ENCODE peak calls at places on chromosomes 5 and 9, in nine cellular contexts. K is A673, D is colonic mucosa, S is neuronal stem cell, N is mesendoderm, B is left lung, U is brain microvascular endothelial cell, R is small intestine, Z is OCI-LY7. H is an unnamed sample.

GRCh38 chr5:76479973-76480667 is 77.0 kb downstream of the IQGAP2 start:
- DNase-seq in K (peak; percentile 56), D (peak; percentile 85), S (no peak), N (no peak), B (no peak), U (no peak), R (peak; percentile 88), Z (no peak), H (no peak)

GRCh38 chr9:75962186-75963036 is 71.9 kb downstream of the PCSK5 start:
- DNase-seq in K (no peak), D (peak; percentile 35), S (no peak), N (no peak), B (peak; percentile 76), U (no peak), R (peak; percentile 44), Z (no peak), H (no peak)

GRCh38 chr5:58149345-58149744 is 310.5 kb downstream of the PLK2 start:
- DNase-seq in K (no peak), D (no peak), S (no peak), N (no peak), B (no peak), U (no peak), R (no peak), Z (no peak), H (no peak)

GRCh38 chr5:144465441-144465840 is 294.8 kb downstream of the KCTD16 start:
- DNase-seq in K (no peak), D (no peak), S (no peak), N (no peak), B (no peak), U (no peak), R (no peak), Z (no peak), H (no peak)

GRCh38 chr9:36163049-36163839 is 5.9 kb upstream of the CCIN start:
- DNase-seq in K (no peak), D (no peak), S (no peak), N (peak; percentile 98), B (no peak), U (peak; percentile 71), R (no peak), Z (no peak), H (peak; percentile 55)

GRCh38 chr9:83935276-83935890 is 14.2 kb upstream of the KIF27 start:
- DNase-seq in K (peak; percentile 75), D (no peak), S (peak; percentile 43), N (no peak), B (no peak), U (peak; percentile 59), R (peak; percentile 19), Z (no peak), H (no peak)

GRCh38 chr9:33445941-33446506 is 1.4 kb downstream of the AQP3 start:
- DNase-seq in K (no peak), D (no peak), S (no peak), N (no peak), B (no peak), U (no peak), R (peak; percentile 48), Z (peak; percentile 86), H (no peak)

GRCh38 chr9:89445135-89445797 is 52.6 kb downstream of the SEMA4D start:
- DNase-seq in K (no peak), D (no peak), S (no peak), N (no peak), B (no peak), U (no peak), R (no peak), Z (no peak), H (no peak)

GRCh38 chr5:5145651-5146529 is 5.8 kb downstream of the ADAMTS16 start:
- DNase-seq in K (no peak), D (no peak), S (no peak), N (no peak), B (no peak), U (peak; percentile 91), R (no peak), Z (no peak), H (no peak)

GRCh38 chr5:84816746-84817547 is 432.3 kb upstream of the EDIL3 start:
- DNase-seq in K (no peak), D (no peak), S (no peak), N (peak; percentile 1), B (no peak), U (no peak), R (no peak), Z (no peak), H (no peak)

GRCh38 chr9:113479150-113479761 is 15.7 kb downstream of the RGS3 start:
- DNase-seq in K (no peak), D (no peak), S (no peak), N (no peak), B (no peak), U (no peak), R (peak; percentile 31), Z (no peak), H (peak; percentile 20)

GRCh38 chr5:141778211-141778610 is 96.2 kb upstream of the ARAP3 start:
- DNase-seq in K (peak; percentile 87), D (no peak), S (no peak), N (peak; percentile 58), B (no peak), U (no peak), R (no peak), Z (peak; percentile 8), H (peak; percentile 62)

GRCh38 chr5:135225856-135226560 is 173.0 kb downstream of the MACROH2A1 start:
- DNase-seq in K (no peak), D (no peak), S (no peak), N (no peak), B (no peak), U (no peak), R (no peak), Z (no peak), H (no peak)

GRCh38 chr9:82404484-82405280 is 416.1 kb downstream of the SPATA31D1 start:
- DNase-seq in K (peak; percentile 9), D (no peak), S (no peak), N (no peak), B (no peak), U (no peak), R (no peak), Z (no peak), H (no peak)

GRCh38 chr9:135479469-135480052 is at the start of gene PPP1R26:
- DNase-seq in K (no peak), D (no peak), S (peak; percentile 31), N (no peak), B (peak; percentile 83), U (no peak), R (peak; percentile 10), Z (peak; percentile 10), H (no peak)

GRCh38 chr5:135442387-135443256 is 4.5 kb downstream of the DCANP1 start:
- DNase-seq in K (no peak), D (no peak), S (no peak), N (no peak), B (no peak), U (no peak), R (no peak), Z (no peak), H (no peak)

GRCh38 chr5:42718591-42718990 is 38.0 kb upstream of the CCDC152 start:
- DNase-seq in K (no peak), D (no peak), S (no peak), N (no peak), B (no peak), U (peak; percentile 70), R (no peak), Z (no peak), H (no peak)

GRCh38 chr5:76709762-76710161 is 6.2 kb upstream of the F2R start:
- DNase-seq in K (peak; percentile 65), D (no peak), S (no peak), N (no peak), B (no peak), U (no peak), R (no peak), Z (no peak), H (no peak)

GRCh38 chr5:139659673-139660072 is 11.5 kb downstream of the CXXC5 start:
- DNase-seq in K (peak; percentile 80), D (no peak), S (no peak), N (peak; percentile 76), B (no peak), U (no peak), R (no peak), Z (no peak), H (no peak)

GRCh38 chr9:91151014-91151740 is 210.5 kb downstream of the AUH start:
- DNase-seq in K (no peak), D (no peak), S (no peak), N (no peak), B (no peak), U (peak; percentile 88), R (peak; percentile 80), Z (no peak), H (no peak)

GRCh38 chr9:135960328-135961276 is 571 bp downstream of the UBAC1 start:
- DNase-seq in K (no peak), D (no peak), S (no peak), N (no peak), B (no peak), U (no peak), R (peak; percentile 36), Z (no peak), H (peak; percentile 46)

GRCh38 chr9:127555830-127556820 is 56.0 kb upstream of the STXBP1 start:
- DNase-seq in K (peak; percentile 82), D (peak; percentile 78), S (no peak), N (peak; percentile 65), B (peak; percentile 89), U (peak; percentile 94), R (peak; percentile 86), Z (no peak), H (no peak)

GRCh38 chr5:99032234-99033013 is 103.6 kb upstream of the CHD1 start:
- DNase-seq in K (peak; percentile 80), D (peak; percentile 83), S (peak; percentile 44), N (peak; percentile 69), B (no peak), U (peak; percentile 62), R (peak; percentile 82), Z (peak; percentile 56), H (peak; percentile 49)
- H3K4me3 ChIP-seq in K (peak overlapping the region; percentile 33), D (no peak overlapping the region), S (no peak overlapping the region), N (no peak overlapping the region), B (no peak overlapping the region), U (no peak overlapping the region), R (no peak overlapping the region), Z (no peak overlapping the region), H (no peak overlapping the region)

DNA sequence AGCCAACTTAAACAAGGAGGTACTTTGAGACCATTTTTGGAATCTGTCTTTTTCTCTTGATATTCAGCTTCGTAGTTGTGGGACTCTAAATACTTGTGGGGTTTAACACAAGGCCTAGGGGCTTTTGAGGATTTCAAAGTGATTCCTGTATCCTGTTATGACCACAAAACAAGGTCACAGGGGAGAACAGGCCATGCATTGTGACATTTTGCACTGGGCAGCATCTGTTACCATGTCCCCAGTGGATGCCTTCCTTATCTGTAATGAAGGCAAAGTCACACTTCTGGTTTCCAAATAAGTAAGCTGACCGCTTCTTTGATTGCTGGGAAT is 192.2 kb downstream of the MTRR start:
- DNase-seq in K (no peak), D (no peak), S (no peak), N (peak; percentile 8), B (no peak), U (no peak), R (no peak), Z (no peak), H (no peak)
- H3K27ac ChIP-seq in K (no peak overlapping the region), D (no peak overlapping the region), S (no peak overlapping the region), N (no peak overlapping the region), B (no peak overlapping the region), U (no peak overlapping the region), R (no peak overlapping the region), Z (no peak overlapping the region), H (no peak overlapping the region)

GRCh38 chr5:158153508-158153907 is 294.6 kb upstream of the CLINT1 start:
- DNase-seq in K (no peak), D (no peak), S (no peak), N (no peak), B (no peak), U (no peak), R (no peak), Z (no peak), H (no peak)
- H3K4me3 ChIP-seq in K (no peak overlapping the region), D (no peak overlapping the region), S (no peak overlapping the region), N (no peak overlapping the region), B (no peak overlapping the region), U (no peak overlapping the region), R (no peak overlapping the region), Z (no peak overlapping the region), H (no peak overlapping the region)

GRCh38 chr5:150180241-150181027 is 9.4 kb upstream of the SLC6A7 start:
- DNase-seq in K (no peak), D (peak; percentile 82), S (no peak), N (no peak), B (peak; percentile 65), U (no peak), R (peak; percentile 83), Z (no peak), H (peak; percentile 40)
- H3K27ac ChIP-seq in K (no peak overlapping the region), D (peak overlapping the region; percentile 91), S (no peak overlapping the region), N (no peak overlapping the region), B (peak overlapping the region; percentile 23), U (no peak overlapping the region), R (peak overlapping the region; percentile 92), Z (no peak overlapping the region), H (peak overlapping the region; percentile 55)

H was measured in dorsolateral prefrontal cortex.